ENCODE peak calls at places on chromosome 1, in five cellular contexts. Z is AG20443, P is GM03348, L is HFFc6, N is left cardiac atrium. S is an unnamed sample.

GRCh38 chr1:55718758-55719671 is 503.9 kb upstream of the USP24 start:
- DNase-seq in Z (peak), P (peak), L (peak), N (peak), S (peak)

GRCh38 chr1:2107586-2108212 is 57.5 kb downstream of the PRKCZ start:
- DNase-seq in Z (no peak), P (no peak), L (no peak), N (peak), S (no peak)

GRCh38 chr1:99731384-99731783 is 35.1 kb downstream of the FRRS1 start:
- DNase-seq in Z (no peak), P (no peak), L (no peak), N (no peak), S (peak)

GRCh38 chr1:14804626-14805025 is 206.1 kb downstream of the KAZN start:
- DNase-seq in Z (no peak), P (peak), L (no peak), N (no peak), S (no peak)

GRCh38 chr1:244065960-244066388 is 14.9 kb downstream of the ZBTB18 start:
- DNase-seq in Z (peak), P (peak), L (peak), N (no peak), S (peak)

GRCh38 chr1:14778882-14779594 is 180.6 kb downstream of the KAZN start:
- DNase-seq in Z (peak), P (peak), L (no peak), N (peak), S (no peak)

GRCh38 chr1:213277036-213277435 is 226.0 kb downstream of the RPS6KC1 start:
- DNase-seq in Z (no peak), P (no peak), L (no peak), N (no peak), S (no peak)

GRCh38 chr1:109396971-109397370 is 747 bp downstream of the SORT1 start:
- DNase-seq in Z (no peak), P (no peak), L (no peak), N (no peak), S (no peak)

GRCh38 chr1:4767308-4767707 is 112.9 kb downstream of the AJAP1 start:
- DNase-seq in Z (no peak), P (no peak), L (no peak), N (no peak), S (no peak)

GRCh38 chr1:116754203-116754977 is at the start of gene CD2:
- DNase-seq in Z (no peak), P (no peak), L (no peak), N (no peak), S (no peak)

GRCh38 chr1:211566431-211567025 is 12.4 kb downstream of the SLC30A1 start:
- DNase-seq in Z (no peak), P (no peak), L (no peak), N (no peak), S (no peak)

GRCh38 chr1:221187174-221187573 is 307.9 kb downstream of the HLX start:
- DNase-seq in Z (no peak), P (no peak), L (no peak), N (no peak), S (no peak)

GRCh38 chr1:197173571-197174482 is 27.4 kb upstream of the ASPM start:
- DNase-seq in Z (peak), P (peak), L (peak), N (no peak), S (peak)

GRCh38 chr1:243483084-243483845 is 227.4 kb downstream of the SDCCAG8 start:
- DNase-seq in Z (no peak), P (no peak), L (no peak), N (no peak), S (no peak)

GRCh38 chr1:43996733-43997115 is 5.3 kb downstream of the CCDC24 start:
- DNase-seq in Z (no peak), P (no peak), L (no peak), N (no peak), S (no peak)

GRCh38 chr1:189708674-189709073 is 769.0 kb downstream of the BRINP3 start:
- DNase-seq in Z (no peak), P (no peak), L (no peak), N (no peak), S (peak)

GRCh38 chr1:181324797-181325616 is 158.3 kb upstream of the CACNA1E start:
- DNase-seq in Z (no peak), P (no peak), L (no peak), N (no peak), S (no peak)

GRCh38 chr1:172135923-172136610 is 284.4 kb upstream of the C1orf105 start:
- DNase-seq in Z (peak), P (peak), L (peak), N (no peak), S (no peak)

GRCh38 chr1:150022357-150022756 is 11.8 kb upstream of the OTUD7B start:
- DNase-seq in Z (no peak), P (no peak), L (no peak), N (no peak), S (no peak)

GRCh38 chr1:51231121-51231520 is 5.0 kb upstream of the RNF11 start:
- DNase-seq in Z (peak), P (no peak), L (no peak), N (no peak), S (peak)

GRCh38 chr1:66711420-66711819 is 40.8 kb upstream of the DYNLT5 start:
- DNase-seq in Z (peak), P (peak), L (no peak), N (no peak), S (no peak)

GRCh38 chr1:192263436-192263835 is 53.4 kb upstream of the RGS21 start:
- DNase-seq in Z (no peak), P (peak), L (peak), N (no peak), S (peak)

GRCh38 chr1:16048573-16049189 is 5.1 kb downstream of the CLCNKB start:
- DNase-seq in Z (peak), P (peak), L (no peak), N (peak), S (peak)